ENCODE peak calls at places on chromosomes 11 and 22, in ten cellular contexts. U is fibroblast of villous mesenchyme, Z is C1 segment of cervical spinal cord, P is heart right ventricle, H is GM19239, L is Right ventricle myocardium inferior, Q is NCI-H774, O is AG09319, K is H4, A is epithelial cell of prostate. C is an unnamed sample.

GRCh38 chr11:78032090-78032489 is 9.0 kb upstream of the KCTD14 start:
- DNase-seq in P (no peak), L (no peak), U (no peak), Q (no peak), Z (no peak), A (no peak), O (no peak), K (no peak), H (no peak), C (peak; percentile 46)

GRCh38 chr11:16820324-16821092 is 82.1 kb downstream of the C11orf58 start:
- DNase-seq in P (peak; percentile 84), Q (peak; percentile 57), O (peak; percentile 45), K (peak; percentile 69), L (peak; percentile 87), H (peak; percentile 86), Z (peak; percentile 48), U (peak; percentile 76), A (peak; percentile 22), C (peak; percentile 86)

GRCh38 chr22:45667486-45667885 is 4.1 kb upstream of the ATXN10 start:
- DNase-seq in H (no peak), O (no peak), L (no peak), K (no peak), Q (no peak), Z (no peak), U (no peak), P (no peak), A (no peak), C (no peak)

GRCh38 chr11:33976351-33977199 is 75.0 kb upstream of the CAPRIN1 start:
- DNase-seq in Z (no peak), H (no peak), P (no peak), Q (no peak), U (peak; percentile 54), O (no peak), L (no peak), A (no peak), K (no peak), C (peak; percentile 75)

GRCh38 chr11:110000045-110000502 is 93.1 kb upstream of the ZC3H12C start:
- DNase-seq in L (no peak), A (peak; percentile 6), Z (no peak), H (peak; percentile 24), P (peak; percentile 5), O (peak; percentile 72), U (peak; percentile 84), Q (no peak), K (peak; percentile 83), C (peak; percentile 91)

GRCh38 chr22:30004101-30004500 is 76.2 kb upstream of the HORMAD2 start:
- DNase-seq in A (no peak), L (no peak), P (no peak), Q (no peak), U (no peak), K (no peak), H (no peak), Z (no peak), O (no peak), C (no peak)

GRCh38 chr22:31340360-31340759 is 5.8 kb downstream of the PATZ1 start:
- DNase-seq in H (no peak), L (no peak), U (no peak), P (no peak), O (no peak), Q (no peak), Z (no peak), A (no peak), K (no peak), C (no peak)

GRCh38 chr11:26323837-26324236 is 8.1 kb upstream of the ANO3 start:
- DNase-seq in P (no peak), H (no peak), O (no peak), Q (no peak), A (no peak), U (no peak), Z (no peak), L (no peak), K (peak; percentile 10), C (no peak)

GRCh38 chr11:117313828-117314768 is 2.0 kb downstream of the BACE1 start:
- DNase-seq in Q (no peak), H (no peak), L (no peak), K (no peak), P (no peak), A (no peak), U (no peak), Z (no peak), O (no peak), C (no peak)

GRCh38 chr11:59899532-59899931 is 20.9 kb downstream of the OOSP3 start:
- DNase-seq in O (no peak), Q (no peak), U (no peak), A (no peak), H (no peak), Z (no peak), L (no peak), P (no peak), K (peak; percentile 84), C (peak; percentile 26)

GRCh38 chr11:72781313-72782080 is 12.3 kb downstream of the STARD10 start:
- DNase-seq in K (no peak), U (no peak), H (peak; percentile 90), Z (no peak), Q (peak; percentile 22), L (no peak), O (no peak), P (no peak), A (no peak), C (no peak)

GRCh38 chr11:19557720-19558140 is 154.9 kb upstream of the NAV2 start:
- DNase-seq in O (no peak), P (peak; percentile 83), A (no peak), K (peak; percentile 78), Z (peak; percentile 73), Q (peak; percentile 56), U (peak; percentile 71), L (peak; percentile 82), H (peak; percentile 42), C (peak; percentile 75)

C was measured in fibroblast of pulmonary artery.